ENCODE peak calls at places on chromosomes 11 and 22, in eight cellular contexts. V is stimulated activated CD4-positive, alpha-beta T cell treated with anti-CD3 and anti-CD28 coated beads, Interleukin-15, amount 100 ng/mL, for 1 hour; N is T-helper 1 cell; H is GF-D8; M is GM04503; K is posterior cingulate gyrus; Z is NCI-H1105; O is stimulated activated CD8-positive, alpha-beta memory T cell treated with anti-CD3 and anti-CD28 coated beads, Interleukin-15, amount 100 ng/mL, for 24 hours. X is an unnamed sample.

GRCh38 chr22:19518568-19519030 is 5.6 kb downstream of the CLDN5 start:
- DNase-seq in Z (no peak), V (no peak), M (no peak), K (no peak), O (no peak), H (no peak), N (no peak), X (no peak)

GRCh38 chr11:104967493-104968364 is 645 bp downstream of the CASP4 start:
- DNase-seq in H (no peak), M (peak; percentile 1), N (no peak), Z (no peak), V (no peak), O (no peak), K (no peak), X (no peak)

GRCh38 chr22:40922484-40923303 is 28.5 kb upstream of the RBX1 start:
- DNase-seq in N (no peak), H (no peak), K (no peak), V (no peak), M (peak; percentile 15), O (no peak), Z (peak; percentile 36), X (no peak)

GRCh38 chr11:71466358-71466757 is 13.4 kb downstream of the NADSYN1 start:
- DNase-seq in O (no peak), M (no peak), H (no peak), N (no peak), K (no peak), V (no peak), Z (no peak), X (no peak)

GRCh38 chr11:102592634-102593581 is 32.2 kb downstream of the MMP20 start:
- DNase-seq in N (no peak), Z (no peak), K (no peak), H (no peak), M (no peak), V (no peak), O (no peak), X (no peak)

GRCh38 chr11:45180888-45181594 is 34.6 kb downstream of the PRDM11 start:
- DNase-seq in V (peak; percentile 22), M (no peak), O (no peak), N (no peak), Z (peak; percentile 26), K (no peak), H (no peak), X (no peak)

GRCh38 chr11:102810943-102811528 is 13.1 kb upstream of the MMP1 start:
- DNase-seq in H (no peak), M (no peak), O (no peak), K (no peak), N (no peak), V (no peak), Z (no peak), X (no peak)

GRCh38 chr11:133893381-133893780 is 48.1 kb upstream of the SPATA19 start:
- DNase-seq in Z (no peak), K (no peak), N (no peak), O (no peak), M (no peak), V (no peak), H (no peak), X (no peak)

GRCh38 chr22:29994027-29994715 is 86.1 kb upstream of the HORMAD2 start:
- DNase-seq in V (no peak), O (no peak), N (no peak), H (peak; percentile 6), Z (no peak), M (no peak), K (no peak), X (no peak)

GRCh38 chr11:75827562-75827961 is 12.6 kb downstream of the UVRAG start:
- DNase-seq in K (no peak), O (no peak), H (no peak), Z (no peak), M (no peak), V (no peak), N (no peak), X (no peak)

GRCh38 chr11:1075341-1075911 is 752 bp downstream of the MUC2 start:
- DNase-seq in N (peak; percentile 4), M (no peak), V (no peak), O (no peak), H (no peak), Z (no peak), K (peak; percentile 5), X (no peak)

GRCh38 chr11:114616516-114616915 is 20.9 kb upstream of the NXPE4 start:
- DNase-seq in O (no peak), K (no peak), H (no peak), N (no peak), M (no peak), V (no peak), Z (no peak), X (no peak)

GRCh38 chr11:59669611-59670009 is 773 bp upstream of the PATL1 start:
- DNase-seq in H (peak; percentile 46), O (peak; percentile 3), M (no peak), N (no peak), Z (no peak), V (no peak), K (peak; percentile 51), X (no peak)

GRCh38 chr11:109940816-109941215 is 152.4 kb upstream of the ZC3H12C start:
- DNase-seq in O (no peak), M (peak; percentile 55), V (no peak), N (no peak), Z (no peak), K (no peak), H (no peak), X (no peak)

GRCh38 chr11:44964526-44965209 is 14.0 kb upstream of the TP53I11 start:
- DNase-seq in V (no peak), H (no peak), K (no peak), N (no peak), Z (no peak), O (no peak), M (no peak), X (no peak)

GRCh38 chr11:46984987-46985386 is 48.4 kb downstream of the CSTPP1 start:
- DNase-seq in H (no peak), Z (no peak), M (no peak), N (no peak), V (no peak), O (no peak), K (no peak), X (no peak)

GRCh38 chr11:2933376-2934056 is 4.3 kb upstream of the PHLDA2 start:
- DNase-seq in K (no peak), N (no peak), V (no peak), M (no peak), H (peak; percentile 21), O (no peak), Z (no peak), X (no peak)

GRCh38 chr22:28741200-28741757 is 341 bp downstream of the CHEK2 start:
- DNase-seq in N (no peak), H (peak; percentile 58), Z (no peak), M (no peak), O (no peak), K (no peak), V (no peak), X (no peak)

GRCh38 chr11:130206141-130206540 is 46.6 kb downstream of the ST14 start:
- DNase-seq in V (no peak), M (no peak), K (no peak), H (no peak), O (no peak), Z (no peak), N (no peak), X (no peak)

GRCh38 chr11:88402784-88403183 is 65.2 kb upstream of the CTSC start:
- DNase-seq in V (no peak), M (no peak), K (no peak), Z (no peak), O (no peak), N (no peak), H (no peak), X (no peak)

GRCh38 chr11:68978626-68978930 is 2.2 kb downstream of the MRGPRD start:
- DNase-seq in K (no peak), M (no peak), N (no peak), V (no peak), O (no peak), Z (no peak), H (no peak), X (no peak)

X was measured in nucleus accumbens.